ENCODE peak calls at places on chromosomes 6 and 20, in seven cellular contexts. E is body of pancreas, Y is stomach, H is neural crest cell, U is esophagus squamous epithelium, R is epithelial cell of esophagus, X is foreskin fibroblast. T is an unnamed sample.

GRCh38 chr6:115468272-115469005 is 592.3 kb downstream of the FRK start:
- DNase-seq in E (no peak), Y (no peak), H (no peak), U (no peak), R (no peak), X (no peak), T (no peak)

GRCh38 chr20:60583741-60584140 is 625.5 kb downstream of the CDH26 start:
- DNase-seq in E (no peak), Y (no peak), H (no peak), U (no peak), R (peak; percentile 32), X (no peak), T (no peak)

GRCh38 chr6:151325075-151326050 is 66.0 kb downstream of the ZBTB2 start:
- DNase-seq in E (peak; percentile 61), Y (peak; percentile 48), H (peak; percentile 3), U (no peak), R (peak; percentile 40), X (peak; percentile 92), T (no peak)

GRCh38 chr20:25047766-25048165 is 10.2 kb downstream of the ACSS1 start:
- DNase-seq in E (no peak), Y (peak; percentile 69), H (no peak), U (no peak), R (peak; percentile 51), X (no peak), T (no peak)

GRCh38 chr6:72422126-72422680 is 199.7 kb upstream of the KCNQ5 start:
- DNase-seq in E (no peak), Y (no peak), H (no peak), U (no peak), R (peak; percentile 54), X (peak; percentile 54), T (no peak)

GRCh38 chr20:63057133-63058117 is 50.7 kb upstream of the BHLHE23 start:
- DNase-seq in E (peak; percentile 8), Y (no peak), H (no peak), U (no peak), R (peak; percentile 12), X (peak; percentile 4), T (no peak)

GRCh38 chr6:89134723-89135122 is 11.1 kb upstream of the PM20D2 start:
- DNase-seq in E (no peak), Y (no peak), H (no peak), U (no peak), R (peak; percentile 21), X (no peak), T (no peak)

GRCh38 chr20:5400164-5400762 is 83.5 kb upstream of the PROKR2 start:
- DNase-seq in E (no peak), Y (no peak), H (peak; percentile 26), U (no peak), R (peak; percentile 48), X (peak; percentile 9), T (no peak)

GRCh38 chr6:19492631-19493030 is 344.5 kb upstream of the ID4 start:
- DNase-seq in E (no peak), Y (no peak), H (no peak), U (no peak), R (no peak), X (no peak), T (no peak)

GRCh38 chr20:17626217-17627007 is 55.6 kb downstream of the RRBP1 start:
- DNase-seq in E (peak; percentile 94), Y (peak; percentile 89), H (no peak), U (no peak), R (no peak), X (no peak), T (no peak)

GRCh38 chr6:162942860-162943259 is 215.1 kb downstream of the PACRG start:
- DNase-seq in E (no peak), Y (no peak), H (no peak), U (no peak), R (no peak), X (peak; percentile 90), T (no peak)

GRCh38 chr6:149696904-149697303 is 21.0 kb downstream of the LATS1 start:
- DNase-seq in E (no peak), Y (no peak), H (no peak), U (no peak), R (peak; percentile 79), X (peak; percentile 66), T (no peak)

GRCh38 chr20:35721219-35721618 is 20.8 kb downstream of the RBM39 start:
- DNase-seq in E (no peak), Y (no peak), H (no peak), U (no peak), R (no peak), X (no peak), T (no peak)

GRCh38 chr20:38893056-38893455 is 33.2 kb upstream of the FAM83D start:
- DNase-seq in E (no peak), Y (no peak), H (no peak), U (no peak), R (no peak), X (no peak), T (no peak)

GRCh38 chr20:21027569-21027968 is 78.6 kb downstream of the LINC00237 start:
- DNase-seq in E (no peak), Y (no peak), H (peak; percentile 27), U (no peak), R (peak; percentile 1), X (no peak), T (no peak)

GRCh38 chr20:58740356-58741308 is 48.0 kb downstream of the NPEPL1 start:
- DNase-seq in E (no peak), Y (no peak), H (no peak), U (no peak), R (no peak), X (no peak), T (no peak)

GRCh38 chr6:35318200-35318844 is 20.7 kb downstream of the DEF6 start:
- DNase-seq in E (peak; percentile 85), Y (peak; percentile 87), H (peak; percentile 97), U (no peak), R (peak; percentile 81), X (peak; percentile 91), T (no peak)

GRCh38 chr6:142816024-142816423 is 129.0 kb downstream of the HIVEP2 start:
- DNase-seq in E (no peak), Y (no peak), H (no peak), U (no peak), R (no peak), X (peak; percentile 52), T (no peak)

GRCh38 chr6:125233216-125233615 is 68.6 kb downstream of the HDDC2 start:
- DNase-seq in E (no peak), Y (no peak), H (no peak), U (no peak), R (no peak), X (no peak), T (no peak)

GRCh38 chr20:18663932-18664331 is 76.1 kb downstream of the DTD1 start:
- DNase-seq in E (no peak), Y (no peak), H (no peak), U (no peak), R (no peak), X (peak; percentile 46), T (no peak)

GRCh38 chr20:38790210-38791053 is 15.1 kb upstream of the PPP1R16B start:
- DNase-seq in E (no peak), Y (no peak), H (peak; percentile 34), U (no peak), R (peak; percentile 91), X (peak; percentile 23), T (peak; percentile 56)

GRCh38 chr6:130018830-130019795 is 732 bp downstream of the L3MBTL3 start:
- DNase-seq in E (peak; percentile 40), Y (peak; percentile 49), H (peak; percentile 16), U (no peak), R (peak; percentile 53), X (peak; percentile 61), T (peak; percentile 71)

GRCh38 chr6:128118401-128118800 is 217.5 kb upstream of the THEMIS start:
- DNase-seq in E (no peak), Y (no peak), H (no peak), U (no peak), R (peak; percentile 24), X (peak; percentile 73), T (no peak)

GRCh38 chr6:48087448-48087847 is 23.5 kb downstream of the PTCHD4 start:
- DNase-seq in E (no peak), Y (no peak), H (no peak), U (no peak), R (peak; percentile 48), X (peak; percentile 40), T (no peak)
- TF ChIP-seq CTCF in E (no peak), Y (no peak), H (peak; percentile 49), U (peak; percentile 27), R (peak; percentile 36), X (no peak), T (no peak)

GRCh38 chr20:46648903-46649649 is 2.2 kb downstream of the SLC13A3 start:
- DNase-seq in E (no peak), Y (no peak), H (no peak), U (no peak), R (no peak), X (no peak), T (no peak)

GRCh38 chr20:46649965-46650542 is 1.2 kb downstream of the SLC13A3 start:
- DNase-seq in E (no peak), Y (no peak), H (no peak), U (no peak), R (no peak), X (no peak), T (no peak)

GRCh38 chr20:46651091-46651962 is at the start of gene SLC13A3:
- DNase-seq in E (no peak), Y (peak; percentile 46), H (no peak), U (no peak), R (no peak), X (peak; percentile 13), T (no peak)

GRCh38 chr20:46649650-46649949 is 1.7 kb downstream of the SLC13A3 start:
- DNase-seq in E (no peak), Y (no peak), H (no peak), U (no peak), R (no peak), X (no peak), T (no peak)

GRCh38 chr20:46650575-46651090 is 626 bp downstream of the SLC13A3 start:
- DNase-seq in E (no peak), Y (no peak), H (no peak), U (no peak), R (no peak), X (no peak), T (no peak)
- TF ChIP-seq CTCF in E (no peak), Y (no peak), H (no peak), U (no peak), R (no peak), X (no peak), T (no peak)

DNA sequence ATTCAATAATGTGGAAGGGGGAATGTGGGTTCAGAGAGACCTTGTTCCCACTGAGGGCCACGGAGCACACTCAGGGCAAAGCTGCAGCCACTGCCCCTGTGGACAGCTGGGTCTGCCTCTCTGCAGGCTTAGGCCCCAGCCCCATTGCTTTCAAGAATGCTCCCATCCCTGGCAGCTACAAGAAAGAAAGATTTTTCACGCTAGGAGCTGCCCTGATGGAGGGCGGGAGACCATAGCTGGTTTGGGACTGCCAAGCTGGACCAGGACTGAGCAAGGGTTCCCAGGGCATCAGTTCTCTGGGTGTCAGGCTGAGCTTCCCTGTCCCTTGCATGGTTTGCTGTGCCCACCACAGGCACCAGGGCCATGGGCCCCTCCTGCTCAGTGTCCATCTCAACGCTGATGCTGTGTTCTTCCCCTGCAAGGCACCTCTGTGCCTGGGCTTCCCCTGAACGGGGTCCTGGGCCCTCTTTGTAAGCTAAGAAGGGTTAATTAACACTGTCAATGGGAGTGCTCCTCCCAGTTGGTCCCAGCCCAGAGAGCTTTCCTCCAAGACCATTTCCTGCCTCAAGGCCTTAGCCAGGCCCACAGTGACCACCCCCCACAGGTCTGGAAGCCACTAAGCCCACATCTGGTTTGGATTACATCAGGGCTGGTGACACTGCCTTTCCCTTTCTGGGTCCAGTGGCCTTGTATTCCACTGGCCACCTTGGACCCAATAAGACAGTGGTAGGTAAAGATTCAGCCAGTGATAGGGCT is 8.4 kb downstream of the FOXS1 start:
- DNase-seq in E (no peak), Y (no peak), H (no peak), U (no peak), R (no peak), X (no peak), T (no peak)
- TF ChIP-seq CTCF in E (no peak), Y (no peak), H (no peak), U (no peak), R (no peak), X (no peak), T (no peak)

GRCh38 chr6:26394289-26394688 is 7.8 kb upstream of the BTN3A1 start:
- DNase-seq in E (peak; percentile 17), Y (peak; percentile 27), H (no peak), U (no peak), R (peak; percentile 90), X (peak; percentile 87), T (no peak)
- TF ChIP-seq CTCF in E (no peak), Y (no peak), H (no peak), U (no peak), R (no peak), X (no peak), T (no peak)

T was measured in GM20000.